ENCODE peak calls at places on chromosomes 13 and 19, in four cellular contexts. L, K, I and U are unnamed samples.

GRCh38 chr19:44770550-44771257 is 7.0 kb upstream of the CBLC start:
- DNase-seq in I (peak; percentile 90), K (peak; percentile 97), L (peak; percentile 99), U (peak; percentile 96)

GRCh38 chr19:1470864-1471513 is 8.0 kb downstream of the C19orf25 start:
- DNase-seq in L (no peak), K (no peak), I (no peak), U (no peak)

GRCh38 chr13:33746867-33747266 is 71.1 kb upstream of the RFC3 start:
- DNase-seq in K (no peak), I (no peak), L (no peak), U (no peak)

GRCh38 chr19:42528354-42529247 is at the start of gene CEACAM1:
- DNase-seq in K (no peak), L (no peak), I (no peak), U (no peak)

GRCh38 chr19:47725759-47726401 is 12.7 kb downstream of the EHD2 start:
- DNase-seq in L (no peak), K (no peak), I (no peak), U (no peak)

GRCh38 chr19:41323430-41324125 is 13.6 kb downstream of the CCDC97 start:
- DNase-seq in I (no peak), L (peak; percentile 92), K (no peak), U (no peak)

GRCh38 chr19:4066176-4066606 is 508 bp downstream of the ZBTB7A start:
- DNase-seq in K (no peak), I (no peak), L (no peak), U (no peak)

GRCh38 chr19:17677002-17677401 is 11.2 kb downstream of the UNC13A start:
- DNase-seq in K (no peak), I (no peak), L (peak; percentile 54), U (peak; percentile 37)

GRCh38 chr13:24005711-24006281 is 108.5 kb upstream of the C1QTNF9B start:
- DNase-seq in L (no peak), K (peak; percentile 19), I (no peak), U (no peak)

GRCh38 chr13:33722216-33722900 is 95.6 kb upstream of the RFC3 start:
- DNase-seq in K (no peak), I (no peak), L (no peak), U (no peak)

GRCh38 chr19:55704494-55705245 is 29.6 kb downstream of the EPN1 start:
- DNase-seq in I (no peak), K (no peak), L (peak; percentile 16), U (no peak)

GRCh38 chr19:21434967-21435544 is 38.1 kb downstream of the ZNF493 start:
- DNase-seq in K (no peak), I (no peak), L (no peak), U (no peak)

DNA sequence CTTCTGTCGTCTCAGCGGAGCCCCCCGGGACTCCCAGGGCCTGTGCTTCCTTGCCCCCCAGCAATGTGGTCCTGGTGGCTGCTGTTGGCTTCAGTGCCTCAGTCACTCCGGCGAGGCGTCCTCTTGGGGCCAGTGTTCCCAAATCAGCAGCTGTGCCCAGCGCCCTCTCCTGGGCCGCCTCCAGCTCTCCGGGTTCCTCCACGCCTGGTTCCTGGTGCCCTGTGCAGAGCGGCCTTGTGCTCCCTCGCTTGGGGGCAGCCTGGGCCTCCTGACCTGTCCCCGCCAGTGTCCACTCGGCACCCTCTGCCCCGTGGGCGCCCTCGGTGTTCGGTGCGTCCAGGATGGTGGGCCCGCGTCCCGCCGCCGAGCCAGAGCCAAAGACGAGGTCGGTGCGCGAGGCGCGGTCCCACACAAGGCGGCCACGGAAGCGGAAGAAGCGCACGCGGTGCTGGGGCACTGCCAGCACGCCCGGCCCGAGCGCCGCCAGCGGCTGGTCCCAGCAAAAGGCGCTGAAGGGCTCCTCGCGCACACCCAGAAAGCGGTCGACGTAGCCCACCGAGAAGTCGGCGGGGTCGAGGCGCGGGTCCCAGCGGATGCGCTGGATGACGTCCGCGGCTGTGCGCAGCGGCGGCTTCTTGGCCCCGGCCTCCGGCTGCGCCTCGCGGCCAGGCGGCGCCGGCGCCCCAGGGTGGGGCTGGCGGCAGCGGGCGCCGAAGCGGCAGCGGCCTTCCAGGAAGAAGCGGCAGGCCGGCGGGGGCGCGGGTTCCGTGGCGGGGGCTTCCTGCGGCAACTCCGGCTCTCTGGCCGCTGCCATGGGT is 656 bp downstream of the LENG9 start:
- DNase-seq in K (no peak), L (no peak), I (no peak), U (no peak)
- TF ChIP-seq YY1 in K (peak; percentile 82), L (no peak), I (peak; percentile 80), U (peak; percentile 28)

DNA sequence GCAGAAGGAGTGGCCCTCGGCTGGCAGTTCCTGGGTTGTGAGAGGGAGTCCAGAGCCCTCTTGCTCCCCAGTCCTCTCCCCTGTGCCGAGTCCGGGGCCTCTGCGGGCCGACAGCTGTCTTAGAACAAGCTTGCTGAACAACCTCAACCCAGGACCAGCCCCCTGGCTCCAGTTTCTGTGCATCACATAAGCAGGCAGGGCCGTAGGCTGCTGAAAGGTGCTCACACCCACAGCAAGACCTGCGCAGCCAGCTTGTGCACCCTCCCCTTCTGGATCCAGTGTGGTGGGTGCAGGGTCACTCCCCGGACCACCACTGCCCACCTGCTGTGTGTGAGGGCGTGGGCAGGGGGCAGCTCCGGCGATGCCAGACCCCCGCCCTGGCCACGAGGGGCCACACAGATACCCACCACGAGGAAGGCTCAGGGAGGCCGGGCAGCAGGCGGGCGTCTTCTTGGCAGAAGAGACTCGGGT is 25.2 kb upstream of the F7 start:
- DNase-seq in L (no peak), I (no peak), K (no peak), U (no peak)
- H3K9ac ChIP-seq in L (no peak overlapping the region), I (no peak overlapping the region), K (no peak overlapping the region), U (no peak overlapping the region)

DNA sequence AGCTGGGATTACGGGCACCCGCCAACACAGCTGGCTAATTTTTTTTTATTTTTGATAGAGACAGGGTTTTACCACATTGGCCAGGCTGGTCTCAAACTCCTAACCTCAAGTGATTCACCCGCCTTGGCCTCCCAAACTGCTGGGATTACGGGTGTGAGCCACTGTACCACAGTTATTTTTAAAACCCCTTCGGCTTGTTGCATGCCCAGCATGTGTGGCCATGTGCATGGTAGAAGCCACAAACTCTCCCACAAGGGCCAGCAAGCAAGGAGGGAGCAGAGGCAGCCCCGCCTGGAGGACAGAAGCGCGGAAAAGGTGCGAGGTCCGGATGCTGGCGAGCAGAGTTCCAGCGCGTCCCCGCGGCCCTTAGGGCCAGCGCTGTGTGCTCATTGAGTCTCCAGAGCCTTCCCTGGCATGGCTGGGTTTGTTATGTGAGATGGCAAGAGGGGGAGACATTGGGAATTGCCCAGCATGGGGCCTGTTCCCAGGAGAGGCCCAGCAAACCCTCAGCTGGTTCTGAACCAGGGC is 12.9 kb downstream of the THOP1 start:
- DNase-seq in L (no peak), K (no peak), I (no peak), U (no peak)
- TF ChIP-seq EGR1 in L (no peak), K (no peak), I (no peak), U (no peak)

GRCh38 chr13:77362166-77362565 is 35.3 kb upstream of the MYCBP2 start:
- DNase-seq in K (no peak), I (no peak), L (no peak), U (no peak)

GRCh38 chr13:77358001-77358400 is 31.1 kb upstream of the MYCBP2 start:
- DNase-seq in I (no peak), L (no peak), K (no peak), U (no peak)

GRCh38 chr13:77356155-77356554 is 29.3 kb upstream of the MYCBP2 start:
- DNase-seq in K (no peak), L (no peak), I (no peak), U (no peak)

GRCh38 chr13:77360032-77360431 is 33.1 kb upstream of the MYCBP2 start:
- DNase-seq in K (no peak), L (no peak), I (no peak), U (no peak)

GRCh38 chr13:77359171-77359570 is 32.3 kb upstream of the MYCBP2 start:
- DNase-seq in K (no peak), L (no peak), I (no peak), U (no peak)
- TF ChIP-seq YY1 in K (no peak), L (no peak), I (no peak), U (no peak)

DNA sequence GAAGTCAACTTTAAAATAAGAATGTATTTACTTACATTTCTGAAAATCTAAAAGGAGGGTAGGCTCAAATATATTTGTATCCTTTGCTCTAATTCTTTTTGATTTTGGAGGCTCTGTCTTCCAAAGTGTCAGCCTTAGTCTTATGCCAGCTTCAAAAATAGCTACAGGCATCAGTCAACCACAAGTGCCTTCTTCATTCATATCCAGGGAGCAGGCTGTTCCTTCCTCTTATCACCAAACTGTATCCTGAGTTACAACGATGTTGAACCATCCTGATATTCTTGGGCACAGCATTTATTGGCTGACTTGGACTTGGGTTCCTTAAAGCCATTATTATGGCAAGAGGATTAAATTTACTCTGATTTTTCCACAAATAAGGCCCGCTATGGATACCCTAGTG is 1161.3 kb downstream of the PCDH17 start:
- DNase-seq in K (no peak), L (no peak), I (no peak), U (no peak)
- H3K9ac ChIP-seq in K (no peak overlapping the region), L (no peak overlapping the region), I (no peak overlapping the region), U (no peak overlapping the region)

GRCh38 chr13:73519720-73520119 is 460.9 kb downstream of the KLF5 start:
- DNase-seq in L (no peak), K (no peak), I (no peak), U (no peak)
- TF ChIP-seq EGR1 in L (no peak), K (no peak), I (no peak), U (no peak)

GRCh38 chr13:25215253-25215575 is 43.1 kb upstream of the AMER2 start:
- DNase-seq in I (no peak), L (no peak), K (no peak), U (no peak)

GRCh38 chr13:25214371-25215252 is 42.5 kb upstream of the AMER2 start:
- DNase-seq in K (no peak), I (no peak), L (no peak), U (no peak)

GRCh38 chr13:25218011-25218410 is 45.9 kb upstream of the AMER2 start:
- DNase-seq in K (no peak), I (no peak), L (no peak), U (no peak)

GRCh38 chr13:25213716-25214115 is 41.6 kb upstream of the AMER2 start:
- DNase-seq in L (no peak), K (no peak), I (no peak), U (no peak)

DNA sequence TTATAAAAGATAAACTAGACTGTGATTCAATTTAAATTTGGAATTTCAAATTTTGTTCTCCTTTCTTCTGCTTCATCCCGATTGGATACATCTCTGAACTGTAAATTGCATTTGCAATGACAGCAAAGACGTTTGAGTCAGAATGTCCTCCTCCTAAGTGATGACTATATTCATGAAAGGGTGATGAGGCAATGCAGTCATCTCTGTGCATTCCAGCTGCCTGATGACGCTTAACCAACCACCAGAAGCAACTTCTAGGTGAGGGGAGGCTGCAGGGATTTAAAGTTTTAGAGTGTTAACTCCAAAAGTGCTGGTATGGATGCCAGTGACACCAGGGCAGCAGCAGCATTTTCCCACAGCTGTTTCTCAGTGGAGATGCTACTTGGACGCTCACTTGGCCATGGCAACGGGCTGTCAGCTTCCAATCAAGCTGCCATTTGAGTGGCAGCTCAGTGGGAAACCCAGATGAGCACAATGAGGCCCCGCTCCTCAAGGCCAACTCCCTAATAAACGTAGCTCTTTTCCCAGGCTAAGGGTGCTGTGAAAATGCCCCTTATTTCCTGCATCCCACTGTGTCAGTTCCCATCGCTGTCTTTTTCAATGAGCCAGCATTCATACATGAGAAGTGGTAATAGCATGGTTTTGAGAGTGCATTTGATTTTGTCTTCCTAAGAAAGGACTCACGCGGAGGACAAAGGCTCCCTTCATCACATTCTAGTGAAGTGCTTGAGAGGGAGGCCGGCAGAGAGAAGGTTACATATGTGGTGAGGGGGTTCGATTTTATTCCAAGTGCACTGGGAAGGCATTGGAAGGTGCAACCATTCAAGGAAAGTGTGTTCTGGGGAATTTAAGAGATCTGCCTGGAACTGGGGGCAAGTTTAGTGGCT is 45.2 kb upstream of the AMER2 start:
- DNase-seq in K (no peak), L (no peak), I (no peak), U (no peak)
- TF ChIP-seq YY1 in K (no peak), L (no peak), I (no peak), U (no peak)